ENCODE peak calls at places on chromosomes 11 and 22, in ten cellular contexts. One of them, this sample, is unnamed.

GRCh38 chr11:47179655-47179991 is 2.9 kb upstream of the ARFGAP2 start:
- DNase-seq in spleen: no peak
- DNase-seq in OCI-LY7: peak; percentile 83
- DNase-seq in AG10803: peak; percentile 44
- DNase-seq in progenitor cell of endocrine pancreas: peak; percentile 33
- DNase-seq in heart right ventricle: no peak
- DNase-seq in mucosa of descending colon: no peak
- DNase-seq in HFFc6: peak; percentile 33
- DNase-seq in A549: peak; percentile 70
- DNase-seq in AG09309: no peak
- DNase-seq in this sample: peak; percentile 67

GRCh38 chr11:90228056-90228455 is 5.2 kb upstream of the CHORDC1 start:
- DNase-seq in OCI-LY7: no peak
- DNase-seq in AG10803: no peak
- DNase-seq in heart right ventricle: no peak
- DNase-seq in progenitor cell of endocrine pancreas: no peak
- DNase-seq in spleen: no peak
- DNase-seq in HFFc6: no peak
- DNase-seq in A549: no peak
- DNase-seq in mucosa of descending colon: no peak
- DNase-seq in AG09309: no peak
- DNase-seq in this sample: no peak

GRCh38 chr11:84642500-84642899 is 984.6 kb downstream of the DLG2 start:
- DNase-seq in spleen: no peak
- DNase-seq in AG09309: no peak
- DNase-seq in AG10803: no peak
- DNase-seq in OCI-LY7: no peak
- DNase-seq in progenitor cell of endocrine pancreas: no peak
- DNase-seq in heart right ventricle: no peak
- DNase-seq in mucosa of descending colon: no peak
- DNase-seq in A549: no peak
- DNase-seq in HFFc6: no peak
- DNase-seq in this sample: no peak

GRCh38 chr22:37274380-37274862 is 7.9 kb upstream of the CYTH4 start:
- DNase-seq in mucosa of descending colon: no peak
- DNase-seq in progenitor cell of endocrine pancreas: no peak
- DNase-seq in heart right ventricle: peak; percentile 52
- DNase-seq in A549: no peak
- DNase-seq in AG10803: no peak
- DNase-seq in spleen: peak; percentile 83
- DNase-seq in HFFc6: no peak
- DNase-seq in OCI-LY7: peak; percentile 79
- DNase-seq in AG09309: no peak
- DNase-seq in this sample: no peak

GRCh38 chr11:10654211-10655150 is 39.1 kb downstream of the IRAG1 start:
- DNase-seq in progenitor cell of endocrine pancreas: no peak
- DNase-seq in HFFc6: peak; percentile 59
- DNase-seq in AG10803: peak; percentile 66
- DNase-seq in mucosa of descending colon: no peak
- DNase-seq in heart right ventricle: no peak
- DNase-seq in OCI-LY7: peak; percentile 63
- DNase-seq in spleen: no peak
- DNase-seq in AG09309: no peak
- DNase-seq in A549: peak; percentile 72
- DNase-seq in this sample: peak; percentile 45

GRCh38 chr11:111736191-111736590 is 30.0 kb downstream of the PPP2R1B start:
- DNase-seq in A549: no peak
- DNase-seq in progenitor cell of endocrine pancreas: no peak
- DNase-seq in mucosa of descending colon: no peak
- DNase-seq in AG09309: peak; percentile 39
- DNase-seq in HFFc6: peak; percentile 73
- DNase-seq in AG10803: peak; percentile 88
- DNase-seq in OCI-LY7: no peak
- DNase-seq in spleen: peak; percentile 61
- DNase-seq in heart right ventricle: no peak
- DNase-seq in this sample: no peak

GRCh38 chr11:130181295-130182272 is 22.0 kb downstream of the ST14 start:
- DNase-seq in OCI-LY7: peak; percentile 98
- DNase-seq in mucosa of descending colon: peak; percentile 76
- DNase-seq in HFFc6: peak; percentile 71
- DNase-seq in AG09309: peak; percentile 59
- DNase-seq in spleen: no peak
- DNase-seq in progenitor cell of endocrine pancreas: no peak
- DNase-seq in heart right ventricle: peak; percentile 23
- DNase-seq in AG10803: peak; percentile 87
- DNase-seq in A549: peak; percentile 46
- DNase-seq in this sample: no peak

GRCh38 chr11:9203715-9204311 is 61.3 kb downstream of the DENND5A start:
- DNase-seq in A549: peak; percentile 14
- DNase-seq in heart right ventricle: peak; percentile 12
- DNase-seq in OCI-LY7: peak; percentile 54
- DNase-seq in AG10803: no peak
- DNase-seq in AG09309: no peak
- DNase-seq in progenitor cell of endocrine pancreas: no peak
- DNase-seq in mucosa of descending colon: no peak
- DNase-seq in spleen: no peak
- DNase-seq in HFFc6: no peak
- DNase-seq in this sample: no peak

GRCh38 chr11:126339866-126340434 is 15.5 kb upstream of the ST3GAL4 start:
- DNase-seq in AG09309: no peak
- DNase-seq in mucosa of descending colon: peak; percentile 52
- DNase-seq in HFFc6: no peak
- DNase-seq in progenitor cell of endocrine pancreas: no peak
- DNase-seq in heart right ventricle: peak; percentile 78
- DNase-seq in A549: peak; percentile 64
- DNase-seq in AG10803: peak; percentile 64
- DNase-seq in spleen: peak; percentile 58
- DNase-seq in OCI-LY7: no peak
- DNase-seq in this sample: no peak

GRCh38 chr11:126341760-126342161 is 13.7 kb upstream of the ST3GAL4 start:
- DNase-seq in spleen: peak; percentile 27
- DNase-seq in mucosa of descending colon: peak; percentile 27
- DNase-seq in progenitor cell of endocrine pancreas: no peak
- DNase-seq in OCI-LY7: no peak
- DNase-seq in heart right ventricle: no peak
- DNase-seq in AG09309: no peak
- DNase-seq in A549: no peak
- DNase-seq in AG10803: peak; percentile 78
- DNase-seq in HFFc6: peak; percentile 82
- DNase-seq in this sample: no peak

GRCh38 chr11:126343051-126343450 is 12.4 kb upstream of the ST3GAL4 start:
- DNase-seq in AG09309: no peak
- DNase-seq in progenitor cell of endocrine pancreas: no peak
- DNase-seq in HFFc6: no peak
- DNase-seq in spleen: peak; percentile 59
- DNase-seq in heart right ventricle: no peak
- DNase-seq in OCI-LY7: no peak
- DNase-seq in A549: no peak
- DNase-seq in AG10803: no peak
- DNase-seq in mucosa of descending colon: peak; percentile 31
- DNase-seq in this sample: no peak

GRCh38 chr11:126339073-126339865 is 16.2 kb upstream of the ST3GAL4 start:
- DNase-seq in OCI-LY7: no peak
- DNase-seq in A549: no peak
- DNase-seq in AG09309: no peak
- DNase-seq in AG10803: no peak
- DNase-seq in heart right ventricle: no peak
- DNase-seq in mucosa of descending colon: peak; percentile 10
- DNase-seq in progenitor cell of endocrine pancreas: no peak
- DNase-seq in spleen: peak; percentile 38
- DNase-seq in HFFc6: no peak
- DNase-seq in this sample: no peak

DNA sequence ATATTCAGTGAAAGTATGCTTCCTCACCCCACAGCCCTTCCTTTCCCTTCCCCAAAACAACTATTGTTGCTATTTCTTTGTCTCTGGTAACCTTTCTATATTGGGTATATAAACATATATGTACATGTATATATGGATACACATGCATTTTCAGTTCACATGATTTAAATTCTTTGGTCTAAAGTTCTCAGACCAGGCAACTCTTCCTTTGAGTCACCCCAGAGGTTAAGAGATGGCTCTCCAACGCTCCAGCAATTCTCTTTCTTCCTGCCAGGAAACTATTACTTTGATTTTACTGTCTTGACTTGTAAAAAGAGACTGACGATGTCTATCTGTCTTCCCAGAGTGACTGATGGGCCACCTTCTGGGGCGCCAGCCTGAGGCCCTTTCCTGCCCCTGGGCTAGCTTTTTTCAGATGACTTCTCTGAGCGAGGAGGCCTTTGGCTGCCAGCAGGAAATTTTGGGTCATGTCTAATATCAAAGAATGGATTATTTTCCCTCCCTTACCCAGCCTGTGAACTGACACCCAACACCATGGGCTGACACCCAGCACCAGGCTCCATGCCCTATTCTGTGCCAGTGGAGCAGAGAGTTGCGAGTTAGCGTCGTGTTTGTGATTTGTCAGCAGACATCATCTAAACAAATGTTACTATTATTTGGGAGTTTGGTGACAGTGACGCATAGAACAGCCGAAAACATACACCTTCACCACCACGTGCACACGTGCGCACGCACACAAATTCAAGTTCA is 14.4 kb upstream of the ST3GAL4 start:
- DNase-seq in heart right ventricle: no peak
- DNase-seq in progenitor cell of endocrine pancreas: no peak
- DNase-seq in spleen: peak; percentile 24
- DNase-seq in AG10803: no peak
- DNase-seq in OCI-LY7: no peak
- DNase-seq in A549: no peak
- DNase-seq in AG09309: no peak
- DNase-seq in mucosa of descending colon: peak; percentile 19
- DNase-seq in HFFc6: no peak
- DNase-seq in this sample: no peak
- TF ChIP-seq CTCF in heart right ventricle: no peak
- TF ChIP-seq CTCF in progenitor cell of endocrine pancreas: no peak
- TF ChIP-seq CTCF in spleen: no peak
- TF ChIP-seq CTCF in AG10803: no peak
- TF ChIP-seq CTCF in OCI-LY7: no peak
- TF ChIP-seq CTCF in A549: no peak
- TF ChIP-seq CTCF in AG09309: no peak
- TF ChIP-seq CTCF in mucosa of descending colon: no peak
- TF ChIP-seq CTCF in HFFc6: no peak
- TF ChIP-seq CTCF in this sample: no peak

DNA sequence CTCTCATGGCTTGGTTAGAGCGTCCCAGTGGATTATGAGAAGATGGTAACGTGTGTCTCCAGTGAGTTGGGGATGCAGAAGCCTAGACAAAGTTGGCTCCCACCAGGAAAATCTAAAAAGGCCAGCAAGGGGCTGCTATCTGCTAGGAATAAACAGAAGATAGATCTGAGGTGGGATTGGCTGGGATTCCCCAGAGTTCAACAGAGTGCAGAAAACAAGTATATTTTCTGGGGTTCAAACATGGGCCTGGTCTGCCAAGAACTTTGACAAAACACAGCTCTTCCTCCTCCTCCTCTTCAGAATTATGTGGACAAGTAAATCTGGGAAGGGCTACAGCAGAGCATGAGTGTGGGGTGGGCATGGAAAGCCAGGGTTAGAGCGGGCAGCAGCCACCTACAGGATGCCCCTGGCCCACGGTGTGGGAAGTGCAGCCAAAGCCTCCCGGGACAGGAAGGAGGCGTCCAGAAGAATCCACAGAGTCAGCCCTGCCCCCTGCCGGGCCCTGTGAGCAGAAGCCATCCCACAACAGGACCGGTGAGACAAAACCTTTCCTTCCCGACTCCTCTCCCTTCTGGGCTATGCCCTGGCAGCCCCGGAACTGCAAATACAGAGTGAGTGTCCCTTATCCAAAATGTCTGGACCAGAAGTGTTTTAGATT is 67.1 kb downstream of the CD82 start:
- DNase-seq in mucosa of descending colon: no peak
- DNase-seq in AG09309: no peak
- DNase-seq in progenitor cell of endocrine pancreas: peak; percentile 11
- DNase-seq in AG10803: no peak
- DNase-seq in A549: peak; percentile 56
- DNase-seq in heart right ventricle: peak; percentile 55
- DNase-seq in spleen: peak; percentile 80
- DNase-seq in OCI-LY7: peak; percentile 17
- DNase-seq in HFFc6: no peak
- DNase-seq in this sample: peak; percentile 56
- TF ChIP-seq CTCF in mucosa of descending colon: no peak
- TF ChIP-seq CTCF in AG09309: peak; percentile 33
- TF ChIP-seq CTCF in progenitor cell of endocrine pancreas: peak; percentile 46
- TF ChIP-seq CTCF in AG10803: peak; percentile 23
- TF ChIP-seq CTCF in A549: peak; percentile 17
- TF ChIP-seq CTCF in heart right ventricle: no peak
- TF ChIP-seq CTCF in spleen: no peak
- TF ChIP-seq CTCF in OCI-LY7: peak; percentile 36
- TF ChIP-seq CTCF in HFFc6: no peak
- TF ChIP-seq CTCF in this sample: no peak

GRCh38 chr11:68889948-68890446 is 13.6 kb downstream of the MRPL21 start:
- DNase-seq in A549: peak; percentile 42
- DNase-seq in progenitor cell of endocrine pancreas: no peak
- DNase-seq in OCI-LY7: no peak
- DNase-seq in AG09309: peak; percentile 74
- DNase-seq in mucosa of descending colon: no peak
- DNase-seq in AG10803: peak; percentile 98
- DNase-seq in spleen: peak; percentile 56
- DNase-seq in heart right ventricle: peak; percentile 77
- DNase-seq in HFFc6: peak; percentile 90
- DNase-seq in this sample: peak; percentile 64
- TF ChIP-seq CTCF in A549: peak; percentile 47
- TF ChIP-seq CTCF in progenitor cell of endocrine pancreas: peak; percentile 53
- TF ChIP-seq CTCF in OCI-LY7: peak; percentile 62
- TF ChIP-seq CTCF in AG09309: peak; percentile 75
- TF ChIP-seq CTCF in mucosa of descending colon: no peak
- TF ChIP-seq CTCF in AG10803: peak; percentile 76
- TF ChIP-seq CTCF in spleen: no peak
- TF ChIP-seq CTCF in heart right ventricle: peak; percentile 22
- TF ChIP-seq CTCF in HFFc6: peak; percentile 88
- TF ChIP-seq CTCF in this sample: peak; percentile 43

GRCh38 chr11:64122411-64123101 is 43.4 kb downstream of the MACROD1 start:
- DNase-seq in spleen: no peak
- DNase-seq in AG09309: no peak
- DNase-seq in heart right ventricle: no peak
- DNase-seq in mucosa of descending colon: no peak
- DNase-seq in A549: no peak
- DNase-seq in HFFc6: no peak
- DNase-seq in OCI-LY7: no peak
- DNase-seq in AG10803: no peak
- DNase-seq in progenitor cell of endocrine pancreas: no peak
- DNase-seq in this sample: no peak

GRCh38 chr11:64123679-64124078 is 42.2 kb downstream of the MACROD1 start:
- DNase-seq in mucosa of descending colon: no peak
- DNase-seq in spleen: no peak
- DNase-seq in AG10803: no peak
- DNase-seq in A549: no peak
- DNase-seq in progenitor cell of endocrine pancreas: no peak
- DNase-seq in OCI-LY7: no peak
- DNase-seq in HFFc6: no peak
- DNase-seq in heart right ventricle: no peak
- DNase-seq in AG09309: no peak
- DNase-seq in this sample: no peak

GRCh38 chr11:64123102-64123434 is 42.8 kb downstream of the MACROD1 start:
- DNase-seq in HFFc6: no peak
- DNase-seq in spleen: no peak
- DNase-seq in AG10803: no peak
- DNase-seq in mucosa of descending colon: no peak
- DNase-seq in progenitor cell of endocrine pancreas: no peak
- DNase-seq in heart right ventricle: peak; percentile 59
- DNase-seq in AG09309: no peak
- DNase-seq in OCI-LY7: no peak
- DNase-seq in A549: no peak
- DNase-seq in this sample: no peak

GRCh38 chr11:64125676-64126075 is 40.2 kb downstream of the MACROD1 start:
- DNase-seq in progenitor cell of endocrine pancreas: no peak
- DNase-seq in spleen: no peak
- DNase-seq in heart right ventricle: no peak
- DNase-seq in mucosa of descending colon: no peak
- DNase-seq in AG09309: no peak
- DNase-seq in AG10803: no peak
- DNase-seq in A549: no peak
- DNase-seq in HFFc6: no peak
- DNase-seq in OCI-LY7: no peak
- DNase-seq in this sample: no peak

DNA sequence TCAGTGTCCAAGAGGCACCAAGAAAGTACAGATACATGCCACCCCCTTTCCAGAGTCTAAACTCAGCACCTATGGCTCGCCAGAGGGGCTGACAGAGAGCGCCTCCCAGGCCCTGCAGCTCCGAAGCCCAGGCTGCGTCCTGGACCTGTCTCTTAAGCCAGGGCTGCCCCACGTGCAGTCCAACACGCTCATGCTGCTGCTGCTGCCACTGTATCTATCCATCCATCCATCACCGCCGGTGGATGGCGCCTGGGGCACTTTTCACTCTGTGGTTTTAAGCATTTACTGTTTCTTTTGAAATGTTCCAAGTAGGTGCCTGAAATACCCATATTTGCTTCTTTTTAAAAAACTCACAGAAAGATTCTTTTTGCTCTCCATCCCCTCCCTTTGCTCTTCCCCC is 41.8 kb downstream of the MACROD1 start:
- DNase-seq in mucosa of descending colon: no peak
- DNase-seq in AG10803: no peak
- DNase-seq in heart right ventricle: no peak
- DNase-seq in AG09309: no peak
- DNase-seq in A549: peak; percentile 36
- DNase-seq in HFFc6: no peak
- DNase-seq in spleen: no peak
- DNase-seq in progenitor cell of endocrine pancreas: no peak
- DNase-seq in OCI-LY7: no peak
- DNase-seq in this sample: no peak
- TF ChIP-seq CTCF in mucosa of descending colon: no peak
- TF ChIP-seq CTCF in AG10803: no peak
- TF ChIP-seq CTCF in heart right ventricle: no peak
- TF ChIP-seq CTCF in AG09309: no peak
- TF ChIP-seq CTCF in A549: no peak
- TF ChIP-seq CTCF in HFFc6: no peak
- TF ChIP-seq CTCF in spleen: no peak
- TF ChIP-seq CTCF in progenitor cell of endocrine pancreas: no peak
- TF ChIP-seq CTCF in OCI-LY7: no peak
- TF ChIP-seq CTCF in this sample: no peak

This sample was measured in endothelial cell.